ENCODE peak calls at places on chromosomes 4 and X, in ten cellular contexts. A, R, M, O, F, G, H, E, C and W are unnamed samples.

GRCh38 chr4:23887989-23888388 is 1.9 kb downstream of the PPARGC1A start:
- DNase-seq in A (no peak), R (no peak), M (no peak), O (no peak), F (no peak), G (no peak), H (no peak), E (no peak), C (no peak), W (no peak)

GRCh38 chrX:129759576-129760061 is 20.1 kb upstream of the SASH3 start:
- DNase-seq in A (no peak), R (no peak), M (peak; percentile 4), O (no peak), F (no peak), G (peak; percentile 76), H (peak; percentile 68), E (no peak), C (no peak), W (peak; percentile 60)

GRCh38 chr4:69707807-69708206 is 52.6 kb downstream of the SULT1B1 start:
- DNase-seq in A (no peak), R (no peak), M (no peak), O (no peak), F (no peak), G (no peak), H (no peak), E (no peak), C (no peak), W (no peak)

GRCh38 chrX:39205467-39205866 is 404.2 kb downstream of the MID1IP1 start:
- DNase-seq in A (no peak), R (no peak), M (no peak), O (no peak), F (no peak), G (no peak), H (no peak), E (no peak), C (no peak), W (no peak)

GRCh38 chr4:65367306-65367705 is 303.0 kb downstream of the EPHA5 start:
- DNase-seq in A (no peak), R (no peak), M (no peak), O (no peak), F (peak; percentile 43), G (no peak), H (no peak), E (no peak), C (no peak), W (no peak)

GRCh38 chr4:55124337-55125076 is 888 bp downstream of the KDR start:
- DNase-seq in A (no peak), R (no peak), M (no peak), O (peak; percentile 56), F (no peak), G (no peak), H (no peak), E (no peak), C (no peak), W (no peak)

GRCh38 chr4:123317211-123317610 is 79.4 kb upstream of the SPRY1 start:
- DNase-seq in A (no peak), R (no peak), M (no peak), O (no peak), F (no peak), G (no peak), H (no peak), E (no peak), C (no peak), W (no peak)

GRCh38 chr4:185640809-185641675 is 105.7 kb upstream of the PDLIM3 start:
- DNase-seq in A (peak; percentile 31), R (no peak), M (no peak), O (no peak), F (peak; percentile 23), G (peak; percentile 84), H (no peak), E (no peak), C (peak; percentile 69), W (no peak)

GRCh38 chr4:21656832-21657231 is 291.7 kb downstream of the KCNIP4 start:
- DNase-seq in A (no peak), R (no peak), M (no peak), O (no peak), F (no peak), G (peak; percentile 0), H (no peak), E (no peak), C (no peak), W (no peak)

GRCh38 chr4:2861631-2862436 is 18.2 kb downstream of the ADD1 start:
- DNase-seq in A (no peak), R (no peak), M (no peak), O (no peak), F (no peak), G (no peak), H (no peak), E (no peak), C (no peak), W (no peak)

GRCh38 chrX:108701633-108702032 is 34.7 kb downstream of the IRS4 start:
- DNase-seq in A (no peak), R (no peak), M (no peak), O (no peak), F (no peak), G (no peak), H (no peak), E (no peak), C (no peak), W (no peak)

GRCh38 chrX:23845316-23845932 is 62.3 kb downstream of the APOO start:
- DNase-seq in A (no peak), R (no peak), M (no peak), O (no peak), F (no peak), G (no peak), H (no peak), E (no peak), C (no peak), W (no peak)

GRCh38 chr4:2954358-2955185 is 8.6 kb downstream of the NOP14 start:
- DNase-seq in A (no peak), R (no peak), M (no peak), O (no peak), F (no peak), G (no peak), H (peak; percentile 49), E (peak; percentile 64), C (peak; percentile 70), W (peak; percentile 48)

GRCh38 chr4:1571165-1571908 is 112.8 kb downstream of the FAM53A start:
- DNase-seq in A (no peak), R (no peak), M (no peak), O (no peak), F (no peak), G (no peak), H (no peak), E (no peak), C (no peak), W (no peak)

GRCh38 chr4:94577136-94577535 is 125.4 kb downstream of the PDLIM5 start:
- DNase-seq in A (no peak), R (no peak), M (peak; percentile 61), O (no peak), F (peak; percentile 56), G (peak; percentile 74), H (no peak), E (no peak), C (no peak), W (no peak)

GRCh38 chr4:174613979-174614378 is 91.7 kb upstream of the HPGD start:
- DNase-seq in A (no peak), R (no peak), M (no peak), O (no peak), F (no peak), G (no peak), H (no peak), E (no peak), C (no peak), W (no peak)

GRCh38 chr4:61723492-61723891 is 523.4 kb downstream of the ADGRL3 start:
- DNase-seq in A (no peak), R (no peak), M (no peak), O (no peak), F (no peak), G (no peak), H (no peak), E (no peak), C (no peak), W (no peak)

GRCh38 chrX:97294016-97294415 is 410.3 kb downstream of the RPA4 start:
- DNase-seq in A (no peak), R (no peak), M (no peak), O (no peak), F (no peak), G (no peak), H (no peak), E (no peak), C (no peak), W (no peak)

GRCh38 chrX:2512501-2512900 is 11.7 kb upstream of the DHRSX start:
- DNase-seq in A (no peak), R (no peak), M (no peak), O (no peak), F (no peak), G (no peak), H (no peak), E (no peak), C (no peak), W (peak; percentile 31)

GRCh38 chr4:176319704-176320339 is at the start of gene SPCS3:
- DNase-seq in A (peak; percentile 92), R (peak; percentile 82), M (peak; percentile 88), O (peak; percentile 99), F (peak; percentile 97), G (peak; percentile 93), H (peak; percentile 96), E (peak; percentile 93), C (peak; percentile 97), W (peak; percentile 98)